ENCODE peak calls at places on chromosomes 1 and 21, in eight cellular contexts. V is H7; X is stimulated activated CD4-positive, alpha-beta T cell treated with anti-CD3 and anti-CD28 coated beads, Interleukin-15, amount 100 ng/mL, for 1 hour; Q is Daoy; N is osteoblast; H is SHP77; R is T-helper 2 cell treated with Interferon-gamma antibody and Interleukin-4, amounts not matched to agents 5 μg/mL and 100 μg/mL, for 36 hours; D is transverse colon. Z is an unnamed sample.

GRCh38 chr1:91651671-91652071 is 151.0 kb downstream of the CDC7 start:
- DNase-seq in V (peak; percentile 45), R (no peak), H (no peak), Q (peak; percentile 19), N (peak; percentile 86), X (no peak), D (peak; percentile 29), Z (no peak)

GRCh38 chr1:17550684-17551584 is 11.4 kb downstream of the ARHGEF10L start:
- DNase-seq in V (no peak), D (no peak), N (no peak), X (no peak), Q (no peak), H (no peak), R (no peak), Z (no peak)

GRCh38 chr1:52152976-52153375 is 11.1 kb downstream of the ZFYVE9 start:
- DNase-seq in X (no peak), Q (no peak), V (no peak), H (no peak), N (no peak), R (no peak), D (no peak), Z (no peak)

GRCh38 chr1:198564716-198565115 is 24.2 kb upstream of the ATP6V1G3 start:
- DNase-seq in H (no peak), R (no peak), Q (no peak), X (no peak), N (no peak), D (no peak), V (no peak), Z (no peak)

GRCh38 chr1:25548601-25549000 is 5.2 kb downstream of the LDLRAP1 start:
- DNase-seq in R (no peak), N (no peak), X (no peak), H (no peak), V (no peak), Q (no peak), D (no peak), Z (no peak)

GRCh38 chr1:3222042-3222692 is 153.2 kb downstream of the PRDM16 start:
- DNase-seq in Q (no peak), N (peak; percentile 89), H (no peak), R (no peak), V (peak; percentile 87), X (no peak), D (peak; percentile 58), Z (no peak)

GRCh38 chr1:37630426-37631038 is 4.2 kb downstream of the RSPO1 start:
- DNase-seq in Q (no peak), D (no peak), N (no peak), V (peak; percentile 81), H (no peak), X (no peak), R (no peak), Z (no peak)

GRCh38 chr1:25967308-25967707 is 30.6 kb downstream of the PAFAH2 start:
- DNase-seq in Q (no peak), X (no peak), N (no peak), V (no peak), H (no peak), R (no peak), D (no peak), Z (no peak)

GRCh38 chr1:48704736-48705135 is 72.0 kb downstream of the BEND5 start:
- DNase-seq in Q (no peak), H (no peak), X (no peak), N (no peak), R (no peak), V (no peak), D (no peak), Z (no peak)

GRCh38 chr1:68725353-68725752 is 228.5 kb upstream of the DEPDC1 start:
- DNase-seq in R (no peak), H (peak; percentile 0), V (no peak), N (no peak), X (no peak), D (peak; percentile 7), Q (no peak), Z (peak; percentile 4)

GRCh38 chr21:42313501-42313969 is 1.7 kb downstream of the TFF3 start:
- DNase-seq in V (peak; percentile 78), R (no peak), X (no peak), D (peak; percentile 66), Q (peak; percentile 42), H (peak; percentile 69), N (peak; percentile 31), Z (no peak)

GRCh38 chr1:71089536-71090270 is 8.9 kb upstream of the ZRANB2 start:
- DNase-seq in Q (no peak), N (peak; percentile 66), V (no peak), H (no peak), D (no peak), X (no peak), R (no peak), Z (no peak)

GRCh38 chr1:208183977-208184901 is 59.9 kb downstream of the PLXNA2 start:
- DNase-seq in Q (peak; percentile 98), N (peak; percentile 92), H (no peak), D (peak; percentile 78), V (no peak), X (no peak), R (peak; percentile 10), Z (peak; percentile 88)

GRCh38 chr1:100412980-100413379 is 60.7 kb downstream of the CDC14A start:
- DNase-seq in X (no peak), V (no peak), D (no peak), H (no peak), R (no peak), N (no peak), Q (no peak), Z (no peak)

GRCh38 chr21:41431788-41432548 is 5.9 kb downstream of the MX1 start:
- DNase-seq in V (no peak), Q (no peak), N (no peak), H (no peak), X (no peak), D (peak; percentile 61), R (no peak), Z (no peak)

GRCh38 chr1:59999006-59999405 is 72.4 kb upstream of the CYP2J2 start:
- DNase-seq in R (no peak), V (no peak), Q (no peak), X (no peak), D (no peak), H (no peak), N (no peak), Z (no peak)

GRCh38 chr1:13642306-13643004 is 57.5 kb upstream of the PRDM2 start:
- DNase-seq in Q (no peak), R (no peak), V (no peak), X (no peak), N (no peak), D (no peak), H (no peak), Z (peak; percentile 93)